ENCODE peak calls at places on chromosomes 2 and 18, in eight cellular contexts. J is SK-MEL-5; W is activated effector memory CD4-positive, alpha-beta T cell treated with anti-CD3 and anti-CD28 coated beads, Interleukin-2, amount 50 U/mL, for 16 hours; V is hepatic stellate cell; H is CD4-positive, CD25-positive, alpha-beta regulatory T cell; U is amniotic stem cell; C is AG20443; R is NCI-H510A treated with DMSO at 0.1 percent for 48 hours. G is an unnamed sample.

GRCh38 chr18:55228191-55228590 is 268.9 kb upstream of the CCDC68 start:
- DNase-seq in C (peak), H (no peak), U (no peak), V (no peak), W (no peak), R (peak), J (peak), G (no peak)

GRCh38 chr2:222289280-222290250 is 9.2 kb downstream of the PAX3 start:
- DNase-seq in R (no peak), C (no peak), W (no peak), J (peak), V (no peak), H (no peak), U (no peak), G (no peak)

GRCh38 chr2:62200868-62201267 is 5.0 kb downstream of the B3GNT2 start:
- DNase-seq in H (no peak), W (no peak), C (no peak), R (no peak), J (no peak), V (no peak), U (no peak), G (no peak)

GRCh38 chr2:24489942-24490673 is 946 bp upstream of the NCOA1 start:
- DNase-seq in R (peak), J (no peak), V (peak), C (no peak), U (no peak), H (no peak), W (no peak), G (peak)

GRCh38 chr2:241300000-241300399 is 15.5 kb downstream of the HDLBP start:
- DNase-seq in U (no peak), V (no peak), J (no peak), W (peak), H (no peak), R (no peak), C (no peak), G (no peak)

GRCh38 chr18:26909599-26910290 is 44.2 kb upstream of the AQP4 start:
- DNase-seq in U (no peak), J (no peak), V (no peak), W (no peak), C (no peak), R (no peak), H (no peak), G (no peak)

GRCh38 chr2:126154256-126154655 is 501.7 kb upstream of the GYPC start:
- DNase-seq in U (no peak), J (peak), W (no peak), R (no peak), H (no peak), C (no peak), V (no peak), G (no peak)

GRCh38 chr2:17749753-17750438 is 3.7 kb downstream of the SMC6 start:
- DNase-seq in J (no peak), V (no peak), C (no peak), R (no peak), H (no peak), U (no peak), W (no peak), G (no peak)

GRCh38 chr2:136297312-136297711 is 179.4 kb upstream of the CXCR4 start:
- DNase-seq in W (no peak), U (no peak), J (no peak), V (no peak), R (no peak), H (no peak), C (no peak), G (no peak)

GRCh38 chr2:115364078-115364477 is 921.6 kb downstream of the DPP10 start:
- DNase-seq in U (no peak), J (no peak), R (no peak), C (no peak), H (no peak), V (no peak), W (no peak), G (no peak)

GRCh38 chr2:45938649-45939511 is 287.4 kb downstream of the PRKCE start:
- DNase-seq in V (peak), H (no peak), U (peak), W (no peak), C (peak), R (peak), J (peak), G (peak)

GRCh38 chr2:3536682-3537632 is 17.6 kb upstream of the ADI1 start:
- DNase-seq in H (no peak), V (peak), W (no peak), J (peak), U (peak), C (peak), R (no peak), G (peak)

GRCh38 chr2:144431384-144431783 is 88.5 kb downstream of the ZEB2 start:
- DNase-seq in V (no peak), U (no peak), J (no peak), C (no peak), H (no peak), W (no peak), R (peak), G (no peak)

GRCh38 chr2:41116106-41116797 is 664.4 kb upstream of the SLC8A1 start:
- DNase-seq in W (no peak), R (no peak), H (no peak), J (no peak), V (no peak), C (no peak), U (no peak), G (no peak)

GRCh38 chr2:173713904-173714555 is 251.1 kb downstream of the SP3 start:
- DNase-seq in V (no peak), U (no peak), R (no peak), H (no peak), C (no peak), W (no peak), J (no peak), G (no peak)

GRCh38 chr2:203484266-203485112 is 50.6 kb downstream of the RAPH1 start:
- DNase-seq in H (peak), R (peak), U (no peak), W (peak), C (peak), V (no peak), J (peak), G (no peak)

GRCh38 chr18:35513181-35513932 is 15.6 kb upstream of the INO80C start:
- DNase-seq in R (no peak), C (peak), H (no peak), J (no peak), V (peak), U (no peak), W (no peak), G (peak)

GRCh38 chr2:103005386-103005785 is 243.6 kb downstream of the TMEM182 start:
- DNase-seq in W (no peak), H (no peak), U (no peak), J (no peak), V (no peak), C (no peak), R (no peak), G (no peak)

GRCh38 chr18:63994783-63995399 is 25.0 kb downstream of the SERPINB8 start:
- DNase-seq in W (peak), U (peak), R (no peak), H (no peak), J (peak), V (peak), C (peak), G (no peak)

GRCh38 chr2:40168032-40168431 is 283.9 kb downstream of the SLC8A1 start:
- DNase-seq in U (no peak), J (no peak), H (no peak), R (no peak), W (no peak), C (no peak), V (no peak), G (no peak)

GRCh38 chr2:125227843-125228392 is 1202.8 kb downstream of the CNTNAP5 start:
- DNase-seq in V (no peak), U (no peak), H (no peak), J (no peak), C (no peak), R (no peak), W (no peak), G (no peak)

GRCh38 chr2:30664761-30665358 is 142.4 kb downstream of the CAPN13 start:
- DNase-seq in J (no peak), W (no peak), V (peak), H (no peak), U (peak), C (peak), R (no peak), G (peak)

GRCh38 chr2:51103205-51103604 is 71.3 kb upstream of the NRXN1 start:
- DNase-seq in R (no peak), J (no peak), H (no peak), U (no peak), W (no peak), V (peak), C (no peak), G (no peak)

GRCh38 chr18:79912409-79912991 is 39.0 kb downstream of the SLC66A2 start:
- DNase-seq in C (peak), R (no peak), V (peak), H (no peak), W (peak), U (no peak), J (no peak), G (no peak)

GRCh38 chr2:150876201-150877085 is 385.2 kb downstream of the RBM43 start:
- DNase-seq in V (no peak), H (no peak), R (no peak), W (no peak), U (no peak), C (no peak), J (no peak), G (no peak)

GRCh38 chr2:166417669-166418068 is 41.9 kb upstream of the SCN9A start:
- DNase-seq in U (no peak), W (no peak), V (no peak), H (no peak), C (peak), R (peak), J (peak), G (no peak)

GRCh38 chr2:100513650-100514049 is 43.4 kb downstream of the NMS start:
- DNase-seq in H (no peak), U (no peak), W (no peak), V (no peak), C (no peak), R (no peak), J (no peak), G (no peak)